ENCODE peak calls at places on chromosomes 12 and 14, in ten cellular contexts. One of them, this sample, is unnamed.

GRCh38 chr14:103576371-103577024 is 13.7 kb downstream of the COA8 start:
- DNase-seq in IMR-90: peak; percentile 80
- DNase-seq in heart left ventricle: peak; percentile 88
- DNase-seq in HepG2: no peak
- DNase-seq in body of pancreas: peak; percentile 92
- DNase-seq in lower leg skin: peak; percentile 97
- DNase-seq in stomach: peak; percentile 96
- DNase-seq in GM12891: no peak
- DNase-seq in transverse colon: peak; percentile 95
- DNase-seq in HCT116: peak; percentile 53
- DNase-seq in this sample: no peak

GRCh38 chr14:102875652-102876051 is 46.8 kb upstream of the AMN start:
- DNase-seq in IMR-90: peak; percentile 8
- DNase-seq in heart left ventricle: no peak
- DNase-seq in HepG2: no peak
- DNase-seq in body of pancreas: no peak
- DNase-seq in lower leg skin: peak; percentile 17
- DNase-seq in stomach: no peak
- DNase-seq in GM12891: no peak
- DNase-seq in transverse colon: no peak
- DNase-seq in HCT116: no peak
- DNase-seq in this sample: no peak

GRCh38 chr12:119208626-119209061 is 29.9 kb downstream of the HSPB8 start:
- DNase-seq in IMR-90: peak; percentile 38
- DNase-seq in heart left ventricle: peak; percentile 87
- DNase-seq in HepG2: peak; percentile 33
- DNase-seq in body of pancreas: peak; percentile 17
- DNase-seq in lower leg skin: peak; percentile 94
- DNase-seq in stomach: peak; percentile 28
- DNase-seq in GM12891: no peak
- DNase-seq in transverse colon: peak; percentile 54
- DNase-seq in HCT116: no peak
- DNase-seq in this sample: no peak

GRCh38 chr12:30415777-30416176 is 279.9 kb downstream of the IPO8 start:
- DNase-seq in IMR-90: no peak
- DNase-seq in heart left ventricle: no peak
- DNase-seq in HepG2: no peak
- DNase-seq in body of pancreas: no peak
- DNase-seq in lower leg skin: no peak
- DNase-seq in stomach: no peak
- DNase-seq in GM12891: no peak
- DNase-seq in transverse colon: no peak
- DNase-seq in HCT116: no peak
- DNase-seq in this sample: no peak

GRCh38 chr14:72532686-72533454 is 361.0 kb downstream of the DPF3 start:
- DNase-seq in IMR-90: no peak
- DNase-seq in heart left ventricle: no peak
- DNase-seq in HepG2: no peak
- DNase-seq in body of pancreas: no peak
- DNase-seq in lower leg skin: no peak
- DNase-seq in stomach: no peak
- DNase-seq in GM12891: no peak
- DNase-seq in transverse colon: no peak
- DNase-seq in HCT116: no peak
- DNase-seq in this sample: no peak

GRCh38 chr12:103632554-103633216 is 45.6 kb downstream of the STAB2 start:
- DNase-seq in IMR-90: peak; percentile 33
- DNase-seq in heart left ventricle: peak; percentile 20
- DNase-seq in HepG2: peak; percentile 66
- DNase-seq in body of pancreas: peak; percentile 18
- DNase-seq in lower leg skin: peak; percentile 89
- DNase-seq in stomach: peak; percentile 78
- DNase-seq in GM12891: peak; percentile 68
- DNase-seq in transverse colon: peak; percentile 72
- DNase-seq in HCT116: peak; percentile 57
- DNase-seq in this sample: peak; percentile 58

GRCh38 chr12:98656289-98657101 is 11.4 kb downstream of the APAF1 start:
- DNase-seq in IMR-90: no peak
- DNase-seq in heart left ventricle: no peak
- DNase-seq in HepG2: no peak
- DNase-seq in body of pancreas: no peak
- DNase-seq in lower leg skin: no peak
- DNase-seq in stomach: no peak
- DNase-seq in GM12891: no peak
- DNase-seq in transverse colon: no peak
- DNase-seq in HCT116: no peak
- DNase-seq in this sample: no peak

GRCh38 chr14:53683229-53683628 is 273.4 kb downstream of the BMP4 start:
- DNase-seq in IMR-90: no peak
- DNase-seq in heart left ventricle: no peak
- DNase-seq in HepG2: no peak
- DNase-seq in body of pancreas: no peak
- DNase-seq in lower leg skin: no peak
- DNase-seq in stomach: no peak
- DNase-seq in GM12891: no peak
- DNase-seq in transverse colon: no peak
- DNase-seq in HCT116: no peak
- DNase-seq in this sample: no peak

DNA sequence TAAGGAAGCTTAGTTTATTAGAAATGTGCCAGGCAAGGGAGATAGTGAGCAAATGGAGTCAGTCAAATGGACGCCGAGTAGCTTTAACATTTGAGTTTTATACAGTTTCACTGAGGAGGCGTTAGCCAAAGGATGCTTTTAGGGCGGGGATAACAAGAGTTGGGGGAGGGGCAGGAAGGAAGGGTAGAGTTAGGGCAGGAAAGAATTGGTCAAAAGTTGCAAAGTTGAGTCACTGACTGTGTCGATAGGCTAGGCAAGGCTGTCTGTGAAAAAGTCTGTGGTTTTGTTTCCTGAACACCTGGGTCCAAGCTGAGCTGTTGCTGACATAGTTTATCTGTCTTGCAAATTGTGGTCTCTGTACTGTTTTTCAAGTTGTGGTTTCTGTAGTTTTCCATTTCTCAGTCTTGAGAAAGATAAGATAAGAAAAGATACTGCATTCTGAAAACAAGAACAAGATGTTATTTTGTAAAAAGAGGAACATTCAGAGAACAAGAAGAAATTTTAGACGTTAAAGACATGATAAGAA is 62.6 kb upstream of the RESF1 start:
- DNase-seq in IMR-90: peak; percentile 38
- DNase-seq in heart left ventricle: peak; percentile 46
- DNase-seq in HepG2: no peak
- DNase-seq in body of pancreas: peak; percentile 12
- DNase-seq in lower leg skin: peak; percentile 85
- DNase-seq in stomach: peak; percentile 52
- DNase-seq in GM12891: peak; percentile 61
- DNase-seq in transverse colon: peak; percentile 73
- DNase-seq in HCT116: no peak
- DNase-seq in this sample: peak; percentile 45
- TF ChIP-seq POLR2A in IMR-90: no peak
- TF ChIP-seq POLR2A in heart left ventricle: no peak
- TF ChIP-seq POLR2A in HepG2: no peak
- TF ChIP-seq POLR2A in body of pancreas: no peak
- TF ChIP-seq POLR2A in lower leg skin: no peak
- TF ChIP-seq POLR2A in stomach: no peak
- TF ChIP-seq POLR2A in GM12891: peak; percentile 77
- TF ChIP-seq POLR2A in transverse colon: no peak
- TF ChIP-seq POLR2A in HCT116: no peak
- TF ChIP-seq POLR2A in this sample: peak; percentile 81

GRCh38 chr14:50830044-50830931 is 674 bp downstream of the NIN start:
- DNase-seq in IMR-90: peak; percentile 41
- DNase-seq in heart left ventricle: peak; percentile 78
- DNase-seq in HepG2: peak; percentile 22
- DNase-seq in body of pancreas: peak; percentile 47
- DNase-seq in lower leg skin: peak; percentile 91
- DNase-seq in stomach: peak; percentile 51
- DNase-seq in GM12891: peak; percentile 47
- DNase-seq in transverse colon: peak; percentile 52
- DNase-seq in HCT116: no peak
- DNase-seq in this sample: peak; percentile 41

GRCh38 chr14:50831704-50832130 is 755 bp upstream of the NIN start:
- DNase-seq in IMR-90: no peak
- DNase-seq in heart left ventricle: no peak
- DNase-seq in HepG2: no peak
- DNase-seq in body of pancreas: no peak
- DNase-seq in lower leg skin: no peak
- DNase-seq in stomach: no peak
- DNase-seq in GM12891: no peak
- DNase-seq in transverse colon: no peak
- DNase-seq in HCT116: no peak
- DNase-seq in this sample: no peak

GRCh38 chr14:50832935-50833607 is 2.1 kb upstream of the NIN start:
- DNase-seq in IMR-90: peak; percentile 11
- DNase-seq in heart left ventricle: no peak
- DNase-seq in HepG2: peak; percentile 31
- DNase-seq in body of pancreas: no peak
- DNase-seq in lower leg skin: no peak
- DNase-seq in stomach: peak; percentile 31
- DNase-seq in GM12891: no peak
- DNase-seq in transverse colon: no peak
- DNase-seq in HCT116: no peak
- DNase-seq in this sample: no peak

GRCh38 chr14:50829472-50830043 is 1.4 kb downstream of the NIN start:
- DNase-seq in IMR-90: no peak
- DNase-seq in heart left ventricle: no peak
- DNase-seq in HepG2: no peak
- DNase-seq in body of pancreas: no peak
- DNase-seq in lower leg skin: no peak
- DNase-seq in stomach: no peak
- DNase-seq in GM12891: no peak
- DNase-seq in transverse colon: no peak
- DNase-seq in HCT116: no peak
- DNase-seq in this sample: no peak

DNA sequence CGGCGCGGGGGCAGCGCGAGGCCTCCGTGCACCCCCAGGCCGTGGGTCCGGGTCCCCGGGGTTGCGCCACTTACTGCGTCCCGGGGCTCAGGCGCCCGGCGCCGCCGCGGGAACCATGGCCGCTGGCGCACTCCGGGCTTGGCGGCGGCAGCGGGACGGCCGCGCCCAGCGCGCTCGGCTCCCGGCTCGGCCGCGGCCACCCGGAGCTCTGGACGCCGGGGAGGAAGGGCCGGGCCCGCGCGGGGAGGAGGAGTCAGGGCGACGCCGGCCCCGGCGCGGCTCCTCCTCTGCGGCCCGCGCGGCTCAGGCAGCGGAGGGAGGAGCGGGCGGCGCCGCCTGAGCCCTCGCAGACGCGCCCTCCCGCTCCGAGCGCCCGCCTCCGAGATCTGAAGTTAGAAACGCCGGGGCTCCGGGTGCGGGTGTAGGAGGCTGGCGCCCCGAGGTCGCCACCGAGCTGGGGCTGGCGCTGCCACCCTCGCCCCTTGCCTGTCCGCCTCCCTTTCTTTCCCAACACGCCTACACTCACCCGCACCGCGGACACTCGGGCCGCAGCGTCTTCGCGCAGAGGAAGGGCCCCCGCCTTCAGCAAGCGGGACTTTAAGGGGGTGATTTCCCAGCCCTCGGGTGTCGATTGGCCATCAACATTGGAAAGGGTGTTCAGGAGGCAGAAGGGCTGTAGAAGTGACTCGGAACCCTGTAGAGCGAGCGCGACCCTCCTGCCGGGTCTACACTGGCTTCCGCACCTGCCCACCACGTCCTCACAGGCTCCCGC is at the start of gene NIN:
- DNase-seq in IMR-90: peak; percentile 73
- DNase-seq in heart left ventricle: peak; percentile 85
- DNase-seq in HepG2: peak; percentile 33
- DNase-seq in body of pancreas: peak; percentile 78
- DNase-seq in lower leg skin: peak; percentile 92
- DNase-seq in stomach: peak; percentile 83
- DNase-seq in GM12891: peak; percentile 64
- DNase-seq in transverse colon: peak; percentile 83
- DNase-seq in HCT116: no peak
- DNase-seq in this sample: peak; percentile 68
- TF ChIP-seq POLR2A in IMR-90: no peak
- TF ChIP-seq POLR2A in heart left ventricle: no peak
- TF ChIP-seq POLR2A in HepG2: no peak
- TF ChIP-seq POLR2A in body of pancreas: no peak
- TF ChIP-seq POLR2A in lower leg skin: no peak
- TF ChIP-seq POLR2A in stomach: no peak
- TF ChIP-seq POLR2A in GM12891: peak; percentile 4
- TF ChIP-seq POLR2A in transverse colon: peak; percentile 48
- TF ChIP-seq POLR2A in HCT116: no peak
- TF ChIP-seq POLR2A in this sample: peak; percentile 73

DNA sequence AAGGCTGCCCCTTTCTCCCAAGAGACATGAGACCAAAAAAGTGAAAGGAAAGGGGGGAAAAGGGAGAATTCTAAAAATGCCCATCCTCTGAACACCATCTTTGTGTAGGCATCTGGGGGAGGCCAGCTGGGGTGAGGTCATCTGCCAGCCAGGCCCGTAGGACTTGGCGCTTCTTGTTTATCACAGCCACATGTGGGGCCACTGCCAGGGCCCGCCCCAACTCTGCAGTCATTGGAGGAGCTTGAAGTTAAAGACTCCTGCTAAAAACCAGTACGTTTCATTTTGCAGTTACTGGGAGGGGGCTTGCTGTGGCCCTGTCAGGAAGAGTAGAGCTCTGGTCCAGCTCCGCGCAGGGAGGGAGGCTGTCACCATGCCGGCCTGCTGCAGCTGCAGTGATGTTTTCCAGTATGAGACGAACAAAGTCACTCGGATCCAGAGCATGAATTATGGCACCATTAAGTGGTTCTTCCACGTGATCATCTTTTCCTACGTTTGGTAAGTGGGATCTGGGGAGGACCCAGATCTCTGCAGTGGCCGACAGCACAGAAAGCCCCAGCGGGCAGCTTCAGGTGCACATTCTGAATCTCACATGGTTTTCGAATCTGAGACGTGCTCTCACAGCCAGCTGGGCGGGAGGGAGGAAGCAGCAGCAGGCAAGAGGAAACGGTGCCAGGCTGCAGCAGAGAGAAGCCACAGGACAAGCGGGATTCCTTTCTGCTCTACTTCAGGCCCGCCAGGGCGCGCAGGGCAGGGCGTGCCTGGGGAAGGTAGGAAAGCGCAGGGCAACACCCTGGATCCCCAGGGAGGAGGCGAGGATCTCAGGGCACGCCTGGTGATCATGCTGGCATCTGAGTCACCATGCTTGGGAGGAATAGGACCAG is at the start of gene P2RX7:
- DNase-seq in IMR-90: peak; percentile 52
- DNase-seq in heart left ventricle: peak; percentile 74
- DNase-seq in HepG2: no peak
- DNase-seq in body of pancreas: peak; percentile 78
- DNase-seq in lower leg skin: peak; percentile 96
- DNase-seq in stomach: peak; percentile 70
- DNase-seq in GM12891: no peak
- DNase-seq in transverse colon: peak; percentile 82
- DNase-seq in HCT116: peak; percentile 56
- DNase-seq in this sample: peak; percentile 48
- TF ChIP-seq POLR2A in IMR-90: no peak
- TF ChIP-seq POLR2A in heart left ventricle: no peak
- TF ChIP-seq POLR2A in HepG2: no peak
- TF ChIP-seq POLR2A in body of pancreas: no peak
- TF ChIP-seq POLR2A in lower leg skin: no peak
- TF ChIP-seq POLR2A in stomach: no peak
- TF ChIP-seq POLR2A in GM12891: no peak
- TF ChIP-seq POLR2A in transverse colon: no peak
- TF ChIP-seq POLR2A in HCT116: no peak
- TF ChIP-seq POLR2A in this sample: no peak

GRCh38 chr12:124568431-124569374 is 1.3 kb upstream of the NCOR2 start:
- DNase-seq in IMR-90: peak; percentile 94
- DNase-seq in heart left ventricle: peak; percentile 85
- DNase-seq in HepG2: no peak
- DNase-seq in body of pancreas: peak; percentile 45
- DNase-seq in lower leg skin: peak; percentile 93
- DNase-seq in stomach: peak; percentile 44
- DNase-seq in GM12891: peak; percentile 67
- DNase-seq in transverse colon: peak; percentile 69
- DNase-seq in HCT116: no peak
- DNase-seq in this sample: peak; percentile 79

GRCh38 chr12:124565656-124566180 is 1.7 kb downstream of the NCOR2 start:
- DNase-seq in IMR-90: no peak
- DNase-seq in heart left ventricle: no peak
- DNase-seq in HepG2: peak; percentile 13
- DNase-seq in body of pancreas: no peak
- DNase-seq in lower leg skin: no peak
- DNase-seq in stomach: no peak
- DNase-seq in GM12891: no peak
- DNase-seq in transverse colon: no peak
- DNase-seq in HCT116: no peak
- DNase-seq in this sample: no peak

GRCh38 chr12:124566181-124567034 is 1.0 kb downstream of the NCOR2 start:
- DNase-seq in IMR-90: peak; percentile 66
- DNase-seq in heart left ventricle: peak; percentile 91
- DNase-seq in HepG2: peak; percentile 67
- DNase-seq in body of pancreas: peak; percentile 85
- DNase-seq in lower leg skin: peak; percentile 98
- DNase-seq in stomach: peak; percentile 88
- DNase-seq in GM12891: peak; percentile 73
- DNase-seq in transverse colon: peak; percentile 89
- DNase-seq in HCT116: peak; percentile 42
- DNase-seq in this sample: peak; percentile 73

GRCh38 chr12:124567673-124568373 is 411 bp upstream of the NCOR2 start:
- DNase-seq in IMR-90: peak; percentile 94
- DNase-seq in heart left ventricle: peak; percentile 96
- DNase-seq in HepG2: peak; percentile 19
- DNase-seq in body of pancreas: peak; percentile 89
- DNase-seq in lower leg skin: peak; percentile 98
- DNase-seq in stomach: peak; percentile 93
- DNase-seq in GM12891: peak; percentile 93
- DNase-seq in transverse colon: peak; percentile 92
- DNase-seq in HCT116: no peak
- DNase-seq in this sample: peak; percentile 92

GRCh38 chr12:124567035-124567672 is at the start of gene NCOR2:
- DNase-seq in IMR-90: no peak
- DNase-seq in heart left ventricle: peak; percentile 56
- DNase-seq in HepG2: no peak
- DNase-seq in body of pancreas: no peak
- DNase-seq in lower leg skin: no peak
- DNase-seq in stomach: no peak
- DNase-seq in GM12891: peak; percentile 65
- DNase-seq in transverse colon: no peak
- DNase-seq in HCT116: no peak
- DNase-seq in this sample: peak; percentile 67
- TF ChIP-seq POLR2A in IMR-90: no peak
- TF ChIP-seq POLR2A in heart left ventricle: no peak
- TF ChIP-seq POLR2A in HepG2: no peak
- TF ChIP-seq POLR2A in body of pancreas: no peak
- TF ChIP-seq POLR2A in lower leg skin: no peak
- TF ChIP-seq POLR2A in stomach: no peak
- TF ChIP-seq POLR2A in GM12891: no peak
- TF ChIP-seq POLR2A in transverse colon: no peak
- TF ChIP-seq POLR2A in HCT116: no peak
- TF ChIP-seq POLR2A in this sample: peak; percentile 60